ENCODE peak calls at places on chromosomes 1 and 21, in five cellular contexts. H is RWPE2, W is cardiac muscle cell, B is esophagus squamous epithelium, U is pancreas. C is an unnamed sample.

GRCh38 chr1:115976062-115976899 is at the start of gene SLC22A15:
- DNase-seq in B (peak; percentile 37), W (peak; percentile 70), H (peak; percentile 64), U (peak; percentile 79), C (peak; percentile 51)

GRCh38 chr1:227892930-227893695 is 54.6 kb downstream of the WNT9A start:
- DNase-seq in B (no peak), W (no peak), U (peak; percentile 40), H (peak; percentile 19), C (peak; percentile 4)

GRCh38 chr1:165525708-165526107 is 18.1 kb upstream of the LRRC52 start:
- DNase-seq in H (no peak), W (no peak), U (no peak), B (no peak), C (no peak)

GRCh38 chr1:214719207-214719606 is 116.2 kb downstream of the CENPF start:
- DNase-seq in B (no peak), H (no peak), W (no peak), U (no peak), C (no peak)

GRCh38 chr21:22164912-22165311 is 1166.7 kb downstream of the NCAM2 start:
- DNase-seq in B (no peak), H (no peak), W (no peak), U (no peak), C (no peak)

GRCh38 chr1:117092594-117092993 is 29.0 kb downstream of the TRIM45 start:
- DNase-seq in B (no peak), H (no peak), U (no peak), W (no peak), C (no peak)

GRCh38 chr1:247452447-247453039 is 5.4 kb downstream of the OR2B11 start:
- DNase-seq in U (no peak), W (no peak), H (no peak), B (no peak), C (no peak)

GRCh38 chr1:8816831-8817412 is 518 bp downstream of the RERE start:
- DNase-seq in U (peak; percentile 58), W (no peak), B (no peak), H (no peak), C (peak; percentile 7)

GRCh38 chr1:167683641-167684502 is 37.9 kb upstream of the MPZL1 start:
- DNase-seq in U (no peak), W (peak; percentile 52), H (no peak), B (no peak), C (no peak)

GRCh38 chr1:103461171-103462105 is 64.1 kb upstream of the RNPC3 start:
- DNase-seq in H (no peak), B (no peak), W (peak; percentile 24), U (no peak), C (no peak)

GRCh38 chr1:115275216-115275615 is 62.8 kb downstream of the NGF start:
- DNase-seq in H (no peak), W (peak; percentile 45), B (no peak), U (no peak), C (no peak)

GRCh38 chr1:241715956-241716355 is 63.9 kb downstream of the WDR64 start:
- DNase-seq in H (no peak), W (no peak), U (no peak), B (no peak), C (no peak)

GRCh38 chr1:37432636-37433035 is 41.7 kb upstream of the ZC3H12A start:
- DNase-seq in B (no peak), U (no peak), H (no peak), W (no peak), C (no peak)

GRCh38 chr1:48878191-48878940 is 101.7 kb upstream of the BEND5 start:
- DNase-seq in U (no peak), W (peak; percentile 87), B (no peak), H (no peak), C (peak; percentile 4)

GRCh38 chr1:211648980-211649934 is 26.2 kb downstream of the NEK2 start:
- DNase-seq in B (no peak), W (peak; percentile 59), U (no peak), H (no peak), C (peak; percentile 87)

GRCh38 chr1:29397981-29398380 is 161.7 kb downstream of the PTPRU start:
- DNase-seq in U (no peak), W (no peak), B (no peak), H (no peak), C (no peak)

GRCh38 chr21:25687787-25688186 is 46.9 kb downstream of the ATP5PF start:
- DNase-seq in H (no peak), B (no peak), W (no peak), U (no peak), C (no peak)

GRCh38 chr1:177274687-177275211 is 104.0 kb downstream of the BRINP2 start:
- DNase-seq in U (no peak), B (no peak), W (peak; percentile 87), H (no peak), C (peak; percentile 22)

GRCh38 chr1:8711161-8711560 is 106.3 kb downstream of the RERE start:
- DNase-seq in U (no peak), W (no peak), B (no peak), H (no peak), C (no peak)

GRCh38 chr1:156627313-156627880 is 8.2 kb downstream of the HAPLN2 start:
- DNase-seq in H (no peak), U (no peak), W (peak; percentile 47), B (no peak), C (peak; percentile 77)

GRCh38 chr1:162561616-162562451 is at the start of gene UAP1:
- DNase-seq in H (no peak), U (no peak), B (no peak), W (peak; percentile 14), C (no peak)

GRCh38 chr1:216812966-216813365 is 89.7 kb upstream of the ESRRG start:
- DNase-seq in H (no peak), B (no peak), U (no peak), W (no peak), C (no peak)

GRCh38 chr1:230788561-230789275 is 41.5 kb downstream of the CAPN9 start:
- DNase-seq in W (no peak), B (no peak), H (no peak), U (no peak), C (no peak)

GRCh38 chr1:204509186-204509635 is 7.0 kb upstream of the MDM4 start:
- DNase-seq in B (no peak), W (no peak), H (no peak), U (no peak), C (peak; percentile 64)

GRCh38 chr1:248858096-248858890 is 592 bp downstream of the ZNF692 start:
- DNase-seq in W (peak; percentile 70), B (no peak), H (no peak), U (peak; percentile 91), C (peak; percentile 90)

GRCh38 chr1:61284226-61284854 is 202.0 kb downstream of the NFIA start:
- DNase-seq in U (no peak), W (no peak), B (no peak), H (no peak), C (no peak)

GRCh38 chr1:98078586-98078985 is 157.8 kb upstream of the DPYD start:
- DNase-seq in H (no peak), B (no peak), W (peak; percentile 20), U (no peak), C (no peak)

GRCh38 chr1:113653741-113654140 is 105.5 kb downstream of the PHTF1 start:
- DNase-seq in U (no peak), B (no peak), W (no peak), H (no peak), C (no peak)

GRCh38 chr1:172515927-172516326 is 17.0 kb upstream of the SUCO start:
- DNase-seq in W (no peak), U (no peak), B (no peak), H (no peak), C (no peak)

DNA sequence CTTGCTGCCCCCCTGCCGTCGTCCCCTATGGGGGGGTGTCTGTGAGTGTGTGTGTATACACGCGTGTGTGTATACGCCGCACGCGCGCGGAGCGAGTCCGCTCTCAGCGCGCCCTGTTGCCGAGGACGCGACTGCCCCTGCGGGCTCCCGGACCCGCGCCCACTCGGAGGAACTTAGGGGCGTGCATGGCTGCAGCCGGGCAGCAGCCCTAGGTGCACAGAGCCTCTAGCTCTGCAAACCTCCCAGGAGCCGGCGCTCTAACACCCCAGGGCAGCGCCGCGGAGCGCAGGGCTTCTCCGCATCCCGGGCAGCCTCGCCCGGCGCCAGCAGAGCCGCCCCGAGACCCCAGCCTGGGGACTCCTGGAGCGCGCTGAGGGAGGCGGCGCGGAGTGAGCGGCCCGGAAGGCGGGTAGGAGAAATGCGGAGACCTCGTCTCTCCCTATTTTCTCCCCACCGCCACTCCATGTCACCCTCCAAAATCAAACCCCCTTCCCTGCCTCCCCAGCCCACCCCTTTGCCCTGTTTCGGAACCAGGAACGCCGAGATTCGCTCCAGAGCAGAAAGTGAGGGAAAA is 574 bp downstream of the ITPKB start:
- DNase-seq in W (peak; percentile 48), H (no peak), U (peak; percentile 77), B (no peak), C (peak; percentile 50)
- TF ChIP-seq CTCF in W (no peak), H (no peak), U (no peak), B (no peak), C (no peak)

GRCh38 chr21:31337086-31337485 is 7.0 kb downstream of the TIAM1 start:
- DNase-seq in H (no peak), U (no peak), W (no peak), B (no peak), C (no peak)
- TF ChIP-seq CTCF in H (no peak), U (no peak), W (no peak), B (no peak), C (no peak)

GRCh38 chr1:94396356-94396755 is 21.8 kb upstream of the ABCD3 start:
- DNase-seq in B (no peak), U (no peak), H (no peak), W (peak; percentile 44), C (no peak)
- TF ChIP-seq CTCF in B (no peak), U (no peak), H (no peak), W (peak; percentile 37), C (no peak)

GRCh38 chr1:201704439-201704792 is 124.5 kb upstream of the IPO9 start:
- DNase-seq in B (no peak), H (no peak), W (no peak), U (no peak), C (no peak)
- TF ChIP-seq CTCF in B (no peak), H (peak; percentile 79), W (no peak), U (no peak), C (no peak)